ENCODE peak calls at places on chromosomes 16 and 17, in five cellular contexts. G is small intestine; I is neural progenitor cell; S is CD8-positive, alpha-beta T cell; A is tibial nerve. D is an unnamed sample. For H3K9me3, the result is how much of the 10 kb centered on the place peaks cover.

GRCh38 chr17:16906670-16907069 is 65.2 kb downstream of the TNFRSF13B start:
- DNase-seq in G (no peak), I (no peak), S (no peak), A (no peak), D (no peak)

GRCh38 chr17:78341559-78342437 is 18.1 kb downstream of the SOCS3 start:
- DNase-seq in G (peak), I (peak), S (no peak), A (no peak), D (peak)

GRCh38 chr17:19347323-19348080 is 15.0 kb downstream of the B9D1 start:
- DNase-seq in G (no peak), I (no peak), S (no peak), A (no peak), D (peak)

GRCh38 chr16:2157480-2158261 is 2.1 kb downstream of the TRAF7 start:
- DNase-seq in G (peak), I (no peak), S (no peak), A (no peak), D (no peak)

GRCh38 chr17:33200587-33200986 is 92.5 kb downstream of the ASIC2 start:
- DNase-seq in G (peak), I (no peak), S (no peak), A (no peak), D (no peak)

GRCh38 chr16:23491490-23492391 is 18.6 kb downstream of the GGA2 start:
- DNase-seq in G (no peak), I (no peak), S (no peak), A (no peak), D (no peak)

GRCh38 chr16:80656731-80657150 is 115.9 kb downstream of the DYNLRB2 start:
- DNase-seq in G (peak), I (peak), S (no peak), A (no peak), D (no peak)

GRCh38 chr17:66307257-66307656 is 4.8 kb downstream of the PRKCA start:
- DNase-seq in G (no peak), I (no peak), S (no peak), A (no peak), D (no peak)

GRCh38 chr16:84895016-84895415 is 75.2 kb downstream of the CRISPLD2 start:
- DNase-seq in G (no peak), I (no peak), S (no peak), A (no peak), D (no peak)

GRCh38 chr17:46159686-46160085 is 33.5 kb downstream of the KANSL1 start:
- DNase-seq in G (no peak), I (no peak), S (no peak), A (no peak), D (no peak)

GRCh38 chr17:9566067-9566466 is 9.6 kb downstream of the STX8 start:
- DNase-seq in G (no peak), I (no peak), S (no peak), A (no peak), D (no peak)

GRCh38 chr16:25051446-25052160 is 36.4 kb upstream of the ARHGAP17 start:
- DNase-seq in G (peak), I (no peak), S (no peak), A (no peak), D (no peak)

DNA sequence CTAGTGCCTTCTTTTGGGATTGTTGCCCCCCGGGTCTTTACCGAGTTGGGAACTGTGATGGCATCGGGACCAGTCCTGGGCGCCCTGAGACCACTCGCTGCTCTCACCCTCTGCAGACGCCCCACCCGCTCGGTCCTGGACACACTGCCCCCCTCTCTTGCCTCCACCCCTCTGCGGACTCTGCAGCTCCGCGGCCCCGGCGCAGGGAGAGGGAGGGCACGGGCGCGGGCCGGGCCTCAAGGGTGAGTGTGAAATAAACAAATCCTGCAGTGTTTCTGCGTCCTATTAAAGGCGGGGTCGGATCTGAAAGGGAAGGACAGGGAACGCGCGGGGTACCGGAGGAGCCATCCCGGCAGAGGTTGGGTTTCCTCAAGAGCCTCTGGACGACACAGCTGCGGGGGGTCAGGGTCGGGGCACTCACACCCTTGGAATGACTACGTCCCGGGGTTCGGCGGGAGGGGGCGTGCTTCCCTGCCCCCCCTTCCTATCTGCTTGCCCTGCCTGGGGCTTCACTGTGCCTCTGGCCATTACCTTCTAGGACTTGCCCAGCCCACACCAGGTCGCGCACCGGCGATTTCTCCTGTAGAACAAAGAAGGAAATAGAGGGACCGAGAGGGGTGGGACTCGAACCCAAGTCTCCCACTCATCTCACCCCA is 514 bp upstream of the HSF4 start:
- DNase-seq in G (no peak), I (peak), S (no peak), A (no peak), D (peak)
- H3K4me3 ChIP-seq in G (peak), I (peak), S (peak), A (peak), D (peak)

GRCh38 chr17:21059761-21060160 is 16.9 kb upstream of the USP22 start:
- DNase-seq in G (no peak), I (no peak), S (no peak), A (no peak), D (no peak)
- H3K27ac ChIP-seq in G (no peak), I (no peak), S (no peak), A (no peak), D (no peak)

GRCh38 chr17:52930145-52930544 is 771.6 kb upstream of the CA10 start:
- DNase-seq in G (no peak), I (no peak), S (no peak), A (no peak), D (no peak)
- H3K9me3 ChIP-seq in G (under half), I (under half), S (under half), A (under half), D (under half)

DNA sequence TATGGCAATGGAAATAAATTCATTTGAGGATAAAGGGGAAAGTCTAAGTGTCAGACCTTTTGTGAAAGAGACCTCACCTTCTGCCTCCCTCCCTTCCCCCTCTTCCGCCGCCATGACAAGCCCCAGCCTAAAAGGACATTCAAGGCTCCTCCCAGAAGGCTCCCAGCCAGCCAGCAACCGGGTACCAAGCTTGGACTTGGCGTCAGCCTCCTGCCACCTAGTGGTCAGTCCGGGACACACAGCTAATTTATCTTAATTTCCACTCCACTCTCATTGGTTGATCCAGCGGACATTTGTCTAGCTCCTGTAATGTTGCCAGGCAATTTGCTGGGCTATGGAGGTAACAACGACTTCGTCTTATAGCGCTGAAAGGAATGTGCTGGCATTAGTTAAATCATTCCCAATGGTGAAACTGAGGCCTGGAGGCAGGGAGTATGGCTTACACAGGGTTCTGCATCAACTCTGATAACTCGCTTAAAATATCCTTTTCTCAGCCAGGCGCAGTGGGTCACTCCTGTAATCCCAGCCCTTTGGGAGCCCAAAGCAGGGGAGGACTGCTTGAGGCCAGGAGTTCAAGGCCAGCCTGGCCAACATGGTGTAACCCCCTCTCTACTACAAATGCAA is 19.3 kb upstream of the CLEC3A start:
- DNase-seq in G (peak), I (peak), S (peak), A (peak), D (peak)
- H3K4me3 ChIP-seq in G (no peak), I (no peak), S (no peak), A (no peak), D (no peak)

GRCh38 chr16:88527186-88527936 is 42.8 kb upstream of the ZC3H18 start:
- DNase-seq in G (peak), I (peak), S (peak), A (peak), D (peak)
- H3K27ac ChIP-seq in G (no peak), I (no peak), S (no peak), A (no peak), D (no peak)

GRCh38 chr16:68146583-68146982 is 61.4 kb downstream of the NFATC3 start:
- DNase-seq in G (peak), I (no peak), S (no peak), A (no peak), D (no peak)

GRCh38 chr16:68147438-68147837 is 62.3 kb downstream of the NFATC3 start:
- DNase-seq in G (no peak), I (no peak), S (no peak), A (no peak), D (no peak)

GRCh38 chr16:68149596-68149995 is 64.4 kb downstream of the NFATC3 start:
- DNase-seq in G (no peak), I (no peak), S (no peak), A (no peak), D (no peak)

GRCh38 chr16:68144008-68144407 is 58.8 kb downstream of the NFATC3 start:
- DNase-seq in G (no peak), I (no peak), S (no peak), A (no peak), D (no peak)
- H3K9me3 ChIP-seq in G (under half), I (under half), S (under half), A (under half), D (under half)